ENCODE peak calls at places on chromosome 19, in four cellular contexts. D, Q, I and Y are unnamed samples.
A peak's percentile ranks its signal among the peaks of the same experiment; 100 is the strongest.

GRCh38 chr19:48833977-48834376 is 2.3 kb downstream of the HSD17B14 start:
- DNase-seq in Q (no peak), I (no peak), D (no peak), Y (no peak)

GRCh38 chr19:54521022-54521859 is 18.6 kb downstream of the LAIR2 start:
- DNase-seq in I (no peak), Q (no peak), D (no peak), Y (no peak)

GRCh38 chr19:6108721-6109633 is 1.3 kb downstream of the RFX2 start:
- DNase-seq in D (peak; percentile 63), Q (peak; percentile 74), I (peak; percentile 53), Y (peak; percentile 64)

GRCh38 chr19:40923934-40924391 is 41.9 kb upstream of the CYP2A7 start:
- DNase-seq in Q (peak; percentile 79), D (no peak), I (no peak), Y (peak; percentile 31)

GRCh38 chr19:2237051-2237868 is 636 bp downstream of the SF3A2 start:
- DNase-seq in Q (no peak), I (no peak), D (no peak), Y (no peak)

GRCh38 chr19:2503521-2504109 is 27.7 kb downstream of the GADD45B start:
- DNase-seq in I (no peak), D (no peak), Q (peak; percentile 48), Y (no peak)

GRCh38 chr19:18223860-18224524 is 2.2 kb downstream of the PDE4C start:
- DNase-seq in Q (peak; percentile 70), D (peak; percentile 45), I (no peak), Y (peak; percentile 63)

GRCh38 chr19:2491130-2491801 is 15.3 kb downstream of the GADD45B start:
- DNase-seq in I (no peak), Q (peak; percentile 92), D (no peak), Y (peak; percentile 97)

GRCh38 chr19:47330466-47330869 is 1.5 kb upstream of the C5AR2 start:
- DNase-seq in I (no peak), Q (no peak), D (no peak), Y (no peak)

GRCh38 chr19:11722414-11722813 is 16.3 kb downstream of the ZNF823 start:
- DNase-seq in Q (no peak), D (no peak), I (no peak), Y (no peak)

DNA sequence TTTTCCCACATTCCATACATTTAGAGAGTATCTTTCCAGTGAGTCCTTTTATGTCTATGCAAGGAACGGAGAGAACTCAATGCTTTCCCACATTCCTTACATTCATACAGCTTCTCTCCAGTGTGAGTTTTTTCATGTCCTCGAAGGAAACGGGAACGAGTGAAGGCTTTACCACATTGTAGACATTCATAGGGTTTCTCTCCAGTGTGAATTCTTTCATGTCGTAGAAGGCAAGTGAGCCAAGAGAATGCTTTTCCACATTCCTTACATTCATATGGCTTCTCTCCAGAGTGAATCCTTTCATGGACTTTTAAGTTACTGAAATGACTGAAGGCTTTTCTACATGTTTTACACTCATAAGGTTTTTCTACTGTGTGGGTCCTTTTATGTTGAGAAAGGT is 17.1 kb downstream of the ZNF823 start:
- DNase-seq in I (no peak), Q (no peak), D (no peak), Y (no peak)
- H3K9me3 ChIP-seq in I (peaks cover 50% of the 10 kb centered on the region), Q (peaks cover 50% of the 10 kb centered on the region), D (peaks cover 40% of the 10 kb centered on the region), Y (peaks cover 10% of the 10 kb centered on the region)

GRCh38 chr19:12799723-12800343 is 1.8 kb downstream of the PRDX2 start:
- DNase-seq in D (no peak), I (no peak), Q (no peak), Y (no peak)

GRCh38 chr19:12800344-12800732 is 1.3 kb downstream of the PRDX2 start:
- DNase-seq in Q (no peak), D (no peak), I (no peak), Y (no peak)

GRCh38 chr19:12802267-12803106 is 618 bp downstream of the THSD8 start:
- DNase-seq in I (no peak), D (no peak), Q (no peak), Y (peak; percentile 57)

GRCh38 chr19:12801466-12802266 is at the start of the genes PRDX2 and THSD8:
- DNase-seq in I (no peak), D (peak; percentile 79), Q (peak; percentile 87), Y (peak; percentile 87)

DNA sequence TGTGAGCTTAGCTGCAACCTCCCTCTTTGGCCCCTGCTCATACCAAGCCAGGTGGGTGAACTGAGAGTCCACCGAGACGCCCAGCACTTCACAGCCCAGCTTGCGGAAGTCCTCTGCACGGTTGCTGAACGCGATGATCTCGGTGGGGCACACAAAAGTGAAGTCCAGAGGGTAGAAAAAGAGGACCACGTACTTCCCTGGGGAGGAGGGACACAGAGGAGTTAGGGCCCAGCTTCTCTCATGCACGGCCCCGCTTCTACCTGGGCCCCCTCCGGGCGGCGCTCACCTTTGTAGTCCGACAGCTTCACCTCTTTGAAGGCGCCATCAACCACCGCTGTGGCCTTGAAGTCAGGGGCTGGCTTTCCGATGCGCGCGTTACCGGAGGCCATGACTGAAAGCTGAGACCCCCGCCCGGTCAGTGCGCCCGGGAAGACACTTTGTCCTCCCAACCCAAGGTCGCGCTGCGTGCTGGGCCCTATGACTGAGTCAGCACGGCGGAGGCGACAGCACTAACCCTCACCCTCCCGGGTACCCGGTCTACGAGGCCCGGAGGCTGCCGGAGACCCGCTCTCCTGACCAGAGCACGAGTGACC is 631 bp downstream of the PRDX2 start:
- DNase-seq in D (no peak), Q (no peak), I (no peak), Y (peak; percentile 44)
- TF ChIP-seq CTCF in D (no peak), Q (no peak), I (no peak), Y (no peak)

GRCh38 chr19:44163789-44164188 is 1.1 kb upstream of the ZNF226 start:
- DNase-seq in I (no peak), Q (no peak), D (no peak), Y (no peak)
- H3K9me3 ChIP-seq in I (peaks cover 45% of the 10 kb centered on the region), Q (peaks cover 54% of the 10 kb centered on the region), D (peaks cover 79% of the 10 kb centered on the region), Y (peaks cover 2% of the 10 kb centered on the region)

DNA sequence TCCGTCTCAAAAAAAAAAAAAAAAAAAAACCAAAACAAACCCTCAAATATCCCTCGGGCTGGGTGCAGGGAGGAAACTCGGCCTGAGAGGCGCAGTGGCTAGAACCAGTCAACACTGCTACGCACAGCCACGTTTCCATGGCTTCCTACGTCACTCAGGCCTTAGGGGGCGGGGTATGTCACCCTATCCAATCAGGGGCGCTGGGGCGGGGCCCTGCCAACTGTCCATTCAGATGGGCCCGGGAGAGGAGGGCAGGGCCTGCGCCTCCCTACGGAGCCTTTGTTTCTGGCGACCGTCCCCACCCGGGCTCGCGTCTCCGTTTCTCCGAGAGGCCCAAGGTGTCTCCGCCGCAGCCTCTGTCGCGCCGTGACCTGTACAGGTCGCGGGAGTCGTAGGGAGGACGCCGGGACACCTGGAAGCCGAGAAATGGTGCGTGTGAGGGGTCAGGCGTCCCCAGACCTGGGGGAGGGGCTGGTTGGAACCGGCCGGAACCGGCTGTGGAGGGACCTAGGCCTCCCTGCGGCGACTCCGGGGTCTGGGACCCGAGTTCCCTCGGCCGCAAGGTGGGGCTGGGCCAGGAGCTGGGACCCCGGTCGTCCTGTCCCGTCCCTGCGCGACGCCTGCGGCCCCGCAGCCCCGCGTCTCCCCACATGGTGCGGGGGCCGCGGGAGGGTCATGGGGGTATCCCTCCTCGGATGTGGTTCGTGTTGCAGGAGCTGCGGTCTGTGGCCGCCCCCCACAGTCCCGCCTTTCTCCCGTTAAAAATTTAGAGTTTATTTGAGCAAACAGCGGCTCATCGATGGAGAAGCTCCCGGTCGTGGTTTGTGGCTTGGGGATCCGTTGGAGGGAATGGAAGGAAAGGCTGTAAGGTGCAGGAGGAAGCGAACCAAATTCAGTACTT is at the start of gene ZNF627:
- DNase-seq in D (peak; percentile 99), I (peak; percentile 99), Q (peak; percentile 99), Y (peak; percentile 100)
- TF ChIP-seq CTCF in D (peak; percentile 50), I (peak; percentile 19), Q (peak; percentile 39), Y (no peak)

DNA sequence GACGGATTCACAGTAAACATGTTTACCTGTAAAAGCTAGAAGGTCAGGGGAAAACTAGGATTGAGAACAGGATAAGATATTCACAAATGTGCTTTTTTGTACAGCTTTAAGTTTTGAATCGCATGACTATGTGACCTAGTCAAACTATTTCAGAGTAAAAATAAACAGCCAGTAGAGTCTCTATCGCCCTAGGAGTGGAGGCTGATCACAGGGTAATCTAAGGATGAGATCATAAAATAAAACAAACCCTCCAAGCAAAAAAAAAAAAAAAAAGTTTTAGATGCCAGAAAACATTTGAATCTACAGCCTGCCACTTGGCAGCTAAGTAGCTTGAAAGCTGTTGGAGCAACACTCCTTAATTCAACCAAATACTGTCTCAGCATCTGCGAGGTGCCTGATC is 26.8 kb downstream of the ZNF350 start:
- DNase-seq in D (no peak), I (no peak), Q (no peak), Y (no peak)
- H3K9me3 ChIP-seq in D (peaks cover 97% of the 10 kb centered on the region), I (peaks cover 80% of the 10 kb centered on the region), Q (peaks cover 88% of the 10 kb centered on the region), Y (no peaks in the 10 kb centered on the region)

GRCh38 chr19:45638930-45639729 is at the start of gene EML2:
- DNase-seq in I (no peak), D (peak; percentile 56), Q (peak; percentile 72), Y (peak; percentile 78)
- TF ChIP-seq CTCF in I (no peak), D (peak; percentile 22), Q (peak; percentile 10), Y (no peak)

GRCh38 chr19:15810335-15810734 is 5.1 kb downstream of the OR10H1 start:
- DNase-seq in Q (no peak), I (no peak), D (no peak), Y (peak; percentile 35)

GRCh38 chr19:15812059-15812722 is 3.3 kb downstream of the OR10H1 start:
- DNase-seq in Q (no peak), D (no peak), I (no peak), Y (no peak)

GRCh38 chr19:15813916-15814315 is 1.5 kb downstream of the OR10H1 start:
- DNase-seq in Q (no peak), I (no peak), D (no peak), Y (no peak)

GRCh38 chr19:15815306-15815705 is at the start of gene OR10H1:
- DNase-seq in I (no peak), Q (no peak), D (no peak), Y (no peak)

GRCh38 chr19:15811476-15811875 is 4.0 kb downstream of the OR10H1 start:
- DNase-seq in Q (no peak), I (no peak), D (no peak), Y (no peak)
- H3K9me3 ChIP-seq in Q (no peaks in the 10 kb centered on the region), I (no peaks in the 10 kb centered on the region), D (no peaks in the 10 kb centered on the region), Y (no peaks in the 10 kb centered on the region)

DNA sequence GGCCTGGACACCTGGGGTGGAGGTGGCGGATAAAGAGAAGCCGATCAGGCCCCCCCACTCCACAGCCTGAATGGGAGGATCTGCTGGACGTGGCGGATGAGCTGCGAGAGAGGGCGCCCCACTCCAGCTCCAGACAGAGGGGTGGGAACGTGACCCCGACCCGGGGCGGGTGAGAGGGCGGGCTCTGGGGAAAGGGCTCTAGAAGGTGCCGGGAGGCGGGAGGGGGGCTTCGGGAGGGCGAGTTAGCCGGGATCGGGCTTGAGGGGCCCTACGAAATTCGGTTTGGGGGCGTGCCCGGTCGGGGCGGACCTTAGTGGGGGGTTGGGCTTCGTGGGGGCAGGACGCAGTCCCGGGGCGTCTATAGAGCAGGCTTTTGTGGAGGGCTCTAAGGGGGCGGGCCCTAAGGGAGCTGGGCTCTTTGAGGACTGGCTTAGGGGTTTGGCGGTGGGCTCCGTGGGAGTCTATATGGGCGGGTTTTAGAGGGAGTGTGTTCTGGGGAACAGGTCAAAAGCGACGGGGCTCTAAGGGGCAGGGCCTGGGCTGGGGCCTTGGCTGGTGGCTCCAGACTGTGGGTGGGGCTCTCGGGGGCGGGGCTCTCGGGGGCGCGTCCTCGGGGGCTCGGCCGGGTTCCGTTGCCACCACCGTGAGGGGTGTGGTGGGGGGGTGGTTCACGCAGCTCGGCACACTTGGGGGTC is 4.1 kb upstream of the NANOS3 start:
- DNase-seq in D (no peak), I (no peak), Q (no peak), Y (peak; percentile 62)
- TF ChIP-seq CTCF in D (peak; percentile 22), I (no peak), Q (peak; percentile 17), Y (no peak)